ENCODE peak calls at places on chromosomes 1 and 21, in five cellular contexts. T is fibroblast of mammary gland, B is endothelial cell, W is BJ, D is brain microvascular endothelial cell. V is an unnamed sample.

GRCh38 chr1:1422465-1423244 is 1.6 kb upstream of the ANKRD65 start:
- DNase-seq in T (no peak), B (no peak), W (no peak), D (peak; percentile 49), V (no peak)

GRCh38 chr1:63917571-63918394 is 144.0 kb downstream of the ROR1 start:
- DNase-seq in T (peak; percentile 28), B (peak; percentile 31), W (no peak), D (no peak), V (no peak)

GRCh38 chr21:34180406-34180805 is 107.0 kb downstream of the MRPS6 start:
- DNase-seq in T (no peak), B (no peak), W (no peak), D (no peak), V (no peak)

GRCh38 chr21:44969965-44970755 is 30.3 kb downstream of the SLX9 start:
- DNase-seq in T (peak; percentile 16), B (no peak), W (no peak), D (peak; percentile 67), V (no peak)

GRCh38 chr1:8712413-8713229 is 104.8 kb downstream of the RERE start:
- DNase-seq in T (peak; percentile 94), B (no peak), W (peak; percentile 67), D (peak; percentile 78), V (no peak)

GRCh38 chr1:31007462-31007991 is 58.0 kb downstream of the PUM1 start:
- DNase-seq in T (peak; percentile 77), B (no peak), W (peak; percentile 95), D (peak; percentile 70), V (no peak)

GRCh38 chr1:19648689-19649088 is 4.6 kb downstream of the NBL1 start:
- DNase-seq in T (peak; percentile 52), B (no peak), W (no peak), D (no peak), V (no peak)

GRCh38 chr1:34779005-34779404 is 2.0 kb upstream of the GJB3 start:
- DNase-seq in T (no peak), B (no peak), W (no peak), D (no peak), V (no peak)

GRCh38 chr1:201259476-201260235 is 23.6 kb upstream of the PKP1 start:
- DNase-seq in T (peak; percentile 32), B (no peak), W (no peak), D (peak; percentile 38), V (peak; percentile 14)

GRCh38 chr1:31095298-31095981 is 29.9 kb upstream of the PUM1 start:
- DNase-seq in T (peak; percentile 67), B (no peak), W (peak; percentile 68), D (peak; percentile 24), V (no peak)

GRCh38 chr1:149844650-149845255 is 54.6 kb upstream of the BOLA1 start:
- DNase-seq in T (no peak), B (no peak), W (no peak), D (no peak), V (no peak)

GRCh38 chr1:46333300-46334029 is 7.1 kb upstream of the NSUN4 start:
- DNase-seq in T (peak; percentile 46), B (peak; percentile 16), W (no peak), D (peak; percentile 29), V (no peak)

GRCh38 chr1:111813440-111814304 is 58.0 kb downstream of the DDX20 start:
- DNase-seq in T (no peak), B (no peak), W (no peak), D (no peak), V (no peak)
- TF ChIP-seq CTCF in T (no peak), B (no peak), W (peak; percentile 20), D (peak; percentile 23), V (no peak)

GRCh38 chr1:33735624-33736023 is 128.3 kb upstream of the HMGB4 start:
- DNase-seq in T (peak; percentile 44), B (no peak), W (no peak), D (no peak), V (no peak)
- TF ChIP-seq CTCF in T (peak; percentile 45), B (peak; percentile 39), W (peak; percentile 44), D (no peak), V (no peak)

GRCh38 chr1:114219247-114219872 is 65.7 kb upstream of the SYT6 start:
- DNase-seq in T (peak; percentile 15), B (no peak), W (no peak), D (no peak), V (no peak)
- TF ChIP-seq CTCF in T (peak; percentile 10), B (no peak), W (peak; percentile 35), D (peak; percentile 55), V (no peak)

GRCh38 chr1:207654320-207654719 is 9.4 kb downstream of the CR1L start:
- DNase-seq in T (no peak), B (no peak), W (no peak), D (no peak), V (no peak)
- TF ChIP-seq CTCF in T (peak; percentile 23), B (peak; percentile 64), W (peak; percentile 18), D (no peak), V (no peak)